ENCODE peak calls at places on chromosomes 2 and 18, in four cellular contexts. I is kidney, F is fibroblast of lung, H is endodermal cell. D is an unnamed sample.

GRCh38 chr2:8546319-8547283 is 135.3 kb upstream of the ID2 start:
- DNase-seq in H (peak), I (peak), F (no peak), D (peak)

GRCh38 chr2:129178356-129178755 is 801.1 kb upstream of the RAB6C start:
- DNase-seq in I (peak), H (no peak), F (peak), D (no peak)

GRCh38 chr2:38554973-38555595 is 47.6 kb downstream of the HNRNPLL start:
- DNase-seq in I (no peak), H (no peak), F (no peak), D (no peak)

GRCh38 chr2:33059452-33060156 is 112.9 kb downstream of the LTBP1 start:
- DNase-seq in F (peak), I (no peak), H (no peak), D (no peak)

GRCh38 chr2:20080839-20081348 is 29.5 kb upstream of the LAPTM4A start:
- DNase-seq in H (peak), I (no peak), F (no peak), D (no peak)

GRCh38 chr2:197089659-197090058 is 163.2 kb upstream of the PGAP1 start:
- DNase-seq in H (no peak), F (no peak), I (no peak), D (no peak)

GRCh38 chr18:46787674-46788073 is 30.8 kb upstream of the ST8SIA5 start:
- DNase-seq in F (no peak), I (no peak), H (no peak), D (no peak)

GRCh38 chr2:230731512-230731911 is 18.9 kb downstream of the CAB39 start:
- DNase-seq in I (no peak), H (no peak), F (no peak), D (no peak)

GRCh38 chr2:48320747-48321146 is 209.2 kb upstream of the STON1 start:
- DNase-seq in H (no peak), I (no peak), F (no peak), D (no peak)

GRCh38 chr2:85390941-85391669 is 19.1 kb downstream of the CAPG start:
- DNase-seq in H (peak), I (no peak), F (peak), D (peak)

GRCh38 chr2:148875387-148876051 is 492 bp downstream of the KIF5C start:
- DNase-seq in I (no peak), H (peak), F (no peak), D (peak)

GRCh38 chr2:120305296-120305695 is 40.6 kb upstream of the INHBB start:
- DNase-seq in F (no peak), I (no peak), H (peak), D (no peak)

GRCh38 chr18:61735564-61736102 is 157.2 kb downstream of the RNF152 start:
- DNase-seq in H (no peak), I (no peak), F (no peak), D (no peak)

GRCh38 chr2:196372811-196373664 is 201.7 kb upstream of the STK17B start:
- DNase-seq in F (peak), I (no peak), H (no peak), D (no peak)

GRCh38 chr2:24920813-24921441 is 890 bp upstream of the ADCY3 start:
- DNase-seq in I (no peak), F (no peak), H (peak), D (peak)

GRCh38 chr2:142722569-142722968 is 154.9 kb upstream of the KYNU start:
- DNase-seq in F (peak), H (no peak), I (no peak), D (no peak)

GRCh38 chr2:241001413-241002274 is 3.2 kb downstream of the SNED1 start:
- DNase-seq in H (peak), I (peak), F (no peak), D (peak)

GRCh38 chr2:80154231-80154915 is 150.2 kb downstream of the LRRTM1 start:
- DNase-seq in I (no peak), H (no peak), F (no peak), D (no peak)

GRCh38 chr2:236606023-236606422 is 36.4 kb downstream of the ACKR3 start:
- DNase-seq in I (no peak), H (no peak), F (no peak), D (peak)

GRCh38 chr2:94874277-94874997 is 3.2 kb downstream of the TEKT4 start:
- DNase-seq in F (peak), H (peak), I (peak), D (peak)

GRCh38 chr2:133286326-133286922 is 281.8 kb downstream of the NCKAP5 start:
- DNase-seq in I (no peak), H (no peak), F (peak), D (no peak)

GRCh38 chr2:1101982-1102381 is 151.3 kb downstream of the SNTG2 start:
- DNase-seq in H (no peak), I (no peak), F (no peak), D (no peak)
- H3K4me3 ChIP-seq in H (no peak), I (no peak), F (no peak), D (no peak)

GRCh38 chr18:44453505-44453904 is 227.2 kb upstream of the SETBP1 start:
- DNase-seq in F (peak), H (no peak), I (no peak), D (no peak)

GRCh38 chr18:44464401-44465185 is 216.1 kb upstream of the SETBP1 start:
- DNase-seq in I (no peak), H (no peak), F (peak), D (no peak)

DNA sequence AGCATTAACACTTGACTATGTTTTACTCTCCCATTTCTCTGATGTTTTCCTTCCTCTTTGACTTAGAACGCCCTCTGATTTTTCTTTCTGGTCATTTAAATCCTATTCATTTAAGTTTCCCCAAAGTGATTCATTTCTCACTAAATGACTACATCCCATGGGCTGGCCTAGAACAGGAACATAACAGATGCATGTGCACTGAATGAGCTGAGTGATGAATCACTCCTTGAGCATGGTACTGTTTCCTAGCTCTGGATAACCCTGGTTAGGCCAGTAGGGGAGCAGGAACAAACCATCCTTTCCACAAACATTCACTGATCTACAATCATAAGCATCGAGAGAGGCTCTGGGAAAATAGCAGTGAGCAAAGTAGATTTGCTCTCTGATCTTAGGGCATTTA is 221.9 kb upstream of the SETBP1 start:
- DNase-seq in I (no peak), F (peak), H (no peak), D (no peak)
- TF ChIP-seq CTCF in I (no peak), F (peak), H (peak), D (no peak)

GRCh38 chr2:126973745-126974144 is 75.1 kb downstream of the TEX51 start:
- DNase-seq in F (no peak), H (no peak), I (no peak), D (no peak)

GRCh38 chr2:126971481-126972271 is 73.0 kb downstream of the TEX51 start:
- DNase-seq in H (peak), F (peak), I (peak), D (peak)

GRCh38 chr2:126970583-126970982 is 71.9 kb downstream of the TEX51 start:
- DNase-seq in H (peak), I (no peak), F (no peak), D (no peak)

GRCh38 chr2:126971162-126971480 is 72.4 kb downstream of the TEX51 start:
- DNase-seq in I (peak), H (no peak), F (no peak), D (no peak)

GRCh38 chr2:126972272-126972626 is 73.6 kb downstream of the TEX51 start:
- DNase-seq in H (no peak), I (no peak), F (no peak), D (no peak)
- H3K4me3 ChIP-seq in H (no peak), I (no peak), F (no peak), D (peak)

GRCh38 chr2:65000619-65001018 is 11.4 kb downstream of the SLC1A4 start:
- DNase-seq in F (no peak), H (no peak), I (no peak), D (no peak)

GRCh38 chr2:64998658-64999061 is 9.5 kb downstream of the SLC1A4 start:
- DNase-seq in H (no peak), F (peak), I (no peak), D (no peak)

GRCh38 chr2:64995041-64995440 is 5.8 kb downstream of the SLC1A4 start:
- DNase-seq in F (no peak), H (no peak), I (no peak), D (no peak)

GRCh38 chr2:64999754-65000153 is 10.6 kb downstream of the SLC1A4 start:
- DNase-seq in H (peak), F (no peak), I (no peak), D (no peak)

GRCh38 chr2:64996914-64997313 is 7.7 kb downstream of the SLC1A4 start:
- DNase-seq in I (no peak), H (no peak), F (no peak), D (no peak)
- TF ChIP-seq CTCF in I (no peak), H (peak), F (no peak), D (no peak)

GRCh38 chr18:7576685-7577084 is 9.6 kb downstream of the PTPRM start:
- DNase-seq in H (no peak), F (peak), I (no peak), D (no peak)

GRCh38 chr18:7579923-7580542 is 12.9 kb downstream of the PTPRM start:
- DNase-seq in F (no peak), H (no peak), I (no peak), D (no peak)

GRCh38 chr18:7579176-7579922 is 12.2 kb downstream of the PTPRM start:
- DNase-seq in F (peak), I (no peak), H (no peak), D (no peak)

GRCh38 chr18:7575465-7576026 is 8.4 kb downstream of the PTPRM start:
- DNase-seq in F (peak), H (no peak), I (no peak), D (no peak)

DNA sequence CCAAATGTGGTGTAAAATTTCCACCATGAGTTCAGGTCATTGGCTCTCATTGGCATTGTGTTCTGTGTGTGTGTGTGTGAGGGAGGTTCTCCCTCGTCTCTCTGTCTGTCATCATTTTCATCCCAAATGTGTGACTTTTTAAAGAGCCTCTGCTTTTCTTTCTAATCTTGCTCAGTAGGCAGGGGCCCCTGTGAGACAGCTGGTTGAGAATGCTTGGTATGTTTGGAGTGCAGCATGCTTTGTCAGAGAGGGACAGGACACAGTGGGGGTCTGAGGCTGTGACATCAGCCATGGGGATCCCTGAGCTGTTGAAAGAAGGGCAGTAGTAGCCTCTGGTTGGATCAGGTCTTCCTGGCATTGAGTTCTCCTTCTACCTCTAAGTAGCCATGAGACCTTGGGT is 10.6 kb downstream of the PTPRM start:
- DNase-seq in I (no peak), H (peak), F (peak), D (no peak)
- H3K4me3 ChIP-seq in I (no peak), H (peak), F (no peak), D (no peak)

GRCh38 chr2:27024188-27024587 is 8.6 kb upstream of the TMEM214 start:
- DNase-seq in H (peak), F (no peak), I (no peak), D (no peak)
- TF ChIP-seq CTCF in H (peak), F (no peak), I (no peak), D (no peak)